ENCODE peak calls at places on chromosome 19, in ten cellular contexts. U, V, J, A, E, M, Q, X, L and P are unnamed samples.

GRCh38 chr19:33108161-33108560 is 23.8 kb upstream of the WDR88 start:
- DNase-seq in V (no peak), Q (no peak), X (no peak), J (no peak), L (no peak), E (no peak), U (no peak), A (no peak), M (no peak), P (no peak)

GRCh38 chr19:33227242-33227650 is 1.6 kb upstream of the SLC7A10 start:
- DNase-seq in L (no peak), Q (no peak), E (no peak), U (no peak), V (no peak), J (no peak), X (peak; percentile 26), A (peak; percentile 34), M (no peak), P (no peak)

GRCh38 chr19:42311612-42312160 is 1.4 kb upstream of the TMEM145 start:
- DNase-seq in J (no peak), E (no peak), Q (no peak), V (no peak), A (no peak), U (no peak), L (no peak), M (no peak), X (no peak), P (no peak)

GRCh38 chr19:48510421-48511268 is 990 bp downstream of the LMTK3 start:
- DNase-seq in A (peak; percentile 81), X (peak; percentile 76), L (no peak), E (peak; percentile 63), M (peak; percentile 42), J (peak; percentile 80), U (peak; percentile 62), Q (peak; percentile 66), V (peak; percentile 57), P (peak; percentile 60)

GRCh38 chr19:48249502-48250014 is 6.2 kb downstream of the CARD8 start:
- DNase-seq in Q (peak; percentile 72), A (peak; percentile 59), L (no peak), V (no peak), X (no peak), E (peak; percentile 66), U (peak; percentile 49), M (no peak), J (no peak), P (peak; percentile 77)

GRCh38 chr19:32817252-32817912 is 52.2 kb downstream of the SLC7A9 start:
- DNase-seq in A (no peak), E (no peak), L (no peak), X (no peak), J (no peak), M (no peak), U (no peak), Q (no peak), V (no peak), P (no peak)

GRCh38 chr19:4372630-4373367 is 27.5 kb downstream of the SH3GL1 start:
- DNase-seq in X (no peak), Q (no peak), A (no peak), J (no peak), U (no peak), L (no peak), M (no peak), E (no peak), V (no peak), P (no peak)

GRCh38 chr19:8577247-8577646 is at the start of gene MYO1F:
- DNase-seq in A (peak; percentile 70), Q (no peak), U (no peak), M (no peak), V (no peak), J (peak; percentile 24), L (no peak), X (no peak), E (no peak), P (peak; percentile 61)

GRCh38 chr19:49592486-49593232 is 1.7 kb downstream of the PRR12 start:
- DNase-seq in Q (no peak), L (no peak), V (peak; percentile 55), E (peak; percentile 9), J (no peak), X (peak; percentile 47), A (no peak), M (peak; percentile 53), U (no peak), P (no peak)

GRCh38 chr19:56174550-56174949 is 1.3 kb upstream of the GALP start:
- DNase-seq in L (no peak), A (no peak), U (no peak), E (no peak), Q (no peak), V (no peak), M (no peak), J (no peak), X (no peak), P (no peak)

GRCh38 chr19:3322199-3322978 is 44.0 kb upstream of the NFIC start:
- DNase-seq in J (no peak), X (no peak), E (no peak), L (no peak), Q (no peak), A (no peak), U (no peak), M (no peak), V (no peak), P (no peak)

GRCh38 chr19:3320853-3321252 is 45.5 kb upstream of the NFIC start:
- DNase-seq in E (no peak), M (no peak), L (no peak), A (no peak), V (no peak), X (no peak), Q (no peak), U (no peak), J (no peak), P (no peak)

GRCh38 chr19:3320354-3320670 is 46.1 kb upstream of the NFIC start:
- DNase-seq in X (no peak), J (no peak), L (no peak), V (no peak), A (no peak), E (no peak), U (no peak), Q (no peak), M (no peak), P (no peak)

GRCh38 chr19:3321696-3322095 is 44.7 kb upstream of the NFIC start:
- DNase-seq in L (no peak), Q (no peak), U (no peak), A (no peak), V (no peak), J (no peak), E (no peak), M (no peak), X (no peak), P (no peak)

DNA sequence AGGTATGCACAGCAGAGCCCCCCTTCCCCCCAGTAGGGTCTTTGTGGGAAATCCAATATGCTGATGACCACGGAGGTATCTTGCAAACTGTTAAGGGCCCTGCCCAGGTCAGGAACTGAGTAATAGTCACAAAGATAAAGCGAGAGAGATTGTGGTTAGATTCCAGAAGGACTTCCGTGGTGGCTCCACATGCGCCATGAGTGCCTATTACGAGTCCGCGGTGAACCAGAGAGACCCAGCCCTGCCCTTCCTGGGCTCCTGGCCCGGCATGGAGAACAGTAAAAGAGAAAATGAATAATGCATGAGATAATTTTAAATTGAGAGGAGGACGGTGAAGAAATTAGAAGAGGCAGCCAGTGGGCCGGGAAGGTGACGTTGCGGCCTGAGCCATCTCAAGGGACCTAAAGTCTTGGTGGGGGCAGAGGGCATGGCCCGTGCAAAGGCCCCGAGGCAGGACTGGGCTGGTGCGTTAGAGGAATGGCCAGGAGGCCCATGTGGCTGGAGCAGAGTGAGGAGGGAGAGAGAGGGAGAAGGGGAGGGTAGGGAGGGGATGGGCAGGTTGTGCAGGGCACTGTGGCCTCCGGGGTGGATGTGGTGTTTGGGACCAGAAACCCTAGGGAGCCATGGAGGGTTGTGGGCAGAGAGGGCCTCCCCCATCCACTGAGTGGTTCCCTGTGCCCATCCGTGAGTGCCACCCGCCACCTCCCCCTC is 46.6 kb upstream of the NFIC start:
- DNase-seq in E (no peak), A (no peak), M (no peak), L (no peak), X (no peak), Q (no peak), V (peak; percentile 52), U (no peak), J (no peak), P (no peak)
- H3K27ac ChIP-seq in E (no peak overlapping the region), A (no peak overlapping the region), M (no peak overlapping the region), L (no peak overlapping the region), X (no peak overlapping the region), Q (no peak overlapping the region), V (no peak overlapping the region), U (no peak overlapping the region), J (no peak overlapping the region), P (no peak overlapping the region)

DNA sequence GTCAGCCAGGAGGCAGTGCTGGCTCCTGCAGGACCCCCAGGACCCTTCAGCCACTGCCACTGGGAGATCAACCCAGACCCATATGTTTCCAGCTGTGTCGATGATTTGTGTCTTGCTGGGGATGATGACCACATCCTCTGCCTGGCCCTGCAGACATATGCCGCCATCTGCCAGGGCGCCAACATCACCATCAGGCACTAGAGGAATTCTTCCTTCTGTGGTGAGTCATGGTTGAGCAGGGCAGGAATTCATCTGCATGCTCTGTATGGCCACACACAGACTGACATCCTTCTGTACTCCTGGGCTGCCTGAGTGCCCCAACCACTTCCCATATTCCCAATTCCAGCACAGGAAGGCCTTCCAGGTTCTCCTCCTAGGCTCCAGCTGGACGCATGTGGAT is 27.1 kb upstream of the FXYD3 start:
- DNase-seq in Q (no peak), J (no peak), V (peak; percentile 55), A (no peak), X (no peak), M (peak; percentile 64), L (no peak), E (no peak), U (no peak), P (no peak)
- H3K27ac ChIP-seq in Q (no peak overlapping the region), J (peak overlapping the region; percentile 4), V (no peak overlapping the region), A (no peak overlapping the region), X (no peak overlapping the region), M (peak overlapping the region; percentile 15), L (no peak overlapping the region), E (no peak overlapping the region), U (no peak overlapping the region), P (no peak overlapping the region)

DNA sequence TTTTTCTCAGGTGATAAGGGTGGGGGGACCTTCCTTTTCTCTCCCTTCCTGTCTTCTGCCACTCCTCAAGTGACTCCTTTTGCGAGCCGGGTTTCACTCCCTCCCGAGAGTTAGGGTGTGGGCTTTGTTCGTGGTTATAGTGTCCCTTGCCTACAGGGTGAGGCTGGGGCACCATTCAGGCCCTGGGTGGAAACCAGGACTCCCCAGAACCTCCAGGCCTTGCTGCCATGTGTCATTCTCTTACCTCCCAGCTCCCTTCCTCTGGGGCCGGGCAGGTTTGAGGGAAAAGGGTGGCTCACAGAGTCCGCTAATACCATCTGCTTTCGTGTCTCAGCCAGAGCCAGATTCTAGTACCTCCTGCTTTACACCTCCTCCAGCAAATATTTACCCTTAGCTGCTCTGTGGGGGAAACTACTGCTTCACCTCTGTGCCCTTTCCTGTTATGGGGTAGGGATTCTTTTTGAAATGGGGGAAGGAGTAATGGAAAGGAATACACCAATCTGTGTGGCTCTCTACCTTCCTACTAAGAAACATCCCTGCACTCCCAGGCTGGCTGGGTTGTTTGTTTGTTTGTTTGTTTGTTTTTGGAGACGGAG is 2.8 kb downstream of the ACTN4 start:
- DNase-seq in U (no peak), J (no peak), L (no peak), Q (no peak), A (no peak), V (no peak), M (no peak), X (no peak), E (no peak), P (no peak)
- H3K27ac ChIP-seq in U (peak overlapping the region; percentile 98), J (peak overlapping the region; percentile 91), L (peak overlapping the region; percentile 98), Q (peak overlapping the region; percentile 97), A (peak overlapping the region; percentile 95), V (peak overlapping the region; percentile 81), M (peak overlapping the region; percentile 98), X (peak overlapping the region; percentile 56), E (peak overlapping the region; percentile 84), P (peak overlapping the region; percentile 91)

GRCh38 chr19:11453468-11454341 is 18.3 kb downstream of the PRKCSH start:
- DNase-seq in A (no peak), Q (no peak), U (no peak), M (no peak), E (no peak), X (no peak), L (no peak), V (no peak), J (no peak), P (no peak)
- H3K27ac ChIP-seq in A (no peak overlapping the region), Q (no peak overlapping the region), U (no peak overlapping the region), M (no peak overlapping the region), E (no peak overlapping the region), X (no peak overlapping the region), L (no peak overlapping the region), V (no peak overlapping the region), J (peak overlapping the region; percentile 72), P (no peak overlapping the region)